ENCODE peak calls at places on chromosome 6, in four cellular contexts. L is NB4, S is mucosa of descending colon, D is AG09309. Q is an unnamed sample.

GRCh38 chr6:131792091-131792496 is 15.7 kb upstream of the ENPP1 start:
- DNase-seq in L (no peak), S (no peak), D (peak; percentile 66), Q (no peak)

GRCh38 chr6:6998194-6998569 is 109.6 kb upstream of the RREB1 start:
- DNase-seq in L (no peak), S (no peak), D (no peak), Q (no peak)

GRCh38 chr6:35152067-35152707 is 11.0 kb upstream of the TCP11 start:
- DNase-seq in L (peak; percentile 73), S (no peak), D (no peak), Q (no peak)

GRCh38 chr6:155782320-155782730 is 326.7 kb upstream of the NOX3 start:
- DNase-seq in L (no peak), S (peak; percentile 60), D (peak; percentile 82), Q (no peak)

GRCh38 chr6:19433101-19433500 is 404.1 kb upstream of the ID4 start:
- DNase-seq in L (no peak), S (no peak), D (no peak), Q (no peak)

GRCh38 chr6:1893470-1894130 is 283.9 kb downstream of the FOXC1 start:
- DNase-seq in L (no peak), S (no peak), D (no peak), Q (peak; percentile 65)

GRCh38 chr6:53347921-53348435 is 772 bp downstream of the ELOVL5 start:
- DNase-seq in L (peak; percentile 88), S (peak; percentile 60), D (no peak), Q (peak; percentile 81)

GRCh38 chr6:106609699-106610098 is 19.6 kb downstream of the RTN4IP1 start:
- DNase-seq in L (peak; percentile 60), S (peak; percentile 36), D (no peak), Q (peak; percentile 37)

GRCh38 chr6:49328051-49328450 is 135.0 kb downstream of the MMUT start:
- DNase-seq in L (no peak), S (no peak), D (no peak), Q (no peak)

GRCh38 chr6:56865081-56865875 is 89.6 kb upstream of the BEND6 start:
- DNase-seq in L (no peak), S (no peak), D (no peak), Q (no peak)

GRCh38 chr6:136566851-136567250 is 16.6 kb upstream of the MAP7 start:
- DNase-seq in L (no peak), S (no peak), D (no peak), Q (no peak)

GRCh38 chr6:128068110-128068460 is 167.2 kb upstream of the THEMIS start:
- DNase-seq in L (no peak), S (no peak), D (no peak), Q (no peak)

GRCh38 chr6:168157272-168158007 is 78.4 kb upstream of the FRMD1 start:
- DNase-seq in L (no peak), S (no peak), D (peak; percentile 82), Q (no peak)

GRCh38 chr6:37988696-37989095 is 169.2 kb downstream of the ZFAND3 start:
- DNase-seq in L (no peak), S (no peak), D (no peak), Q (no peak)

GRCh38 chr6:67112120-67112519 is 1405.1 kb upstream of the EYS start:
- DNase-seq in L (no peak), S (no peak), D (no peak), Q (no peak)

GRCh38 chr6:142155895-142156757 is 9.1 kb downstream of the VTA1 start:
- DNase-seq in L (peak; percentile 32), S (no peak), D (no peak), Q (no peak)

GRCh38 chr6:89313006-89313405 is 2.1 kb downstream of the GABRR2 start:
- DNase-seq in L (no peak), S (no peak), D (peak; percentile 75), Q (no peak)

GRCh38 chr6:110221738-110222137 is 41.5 kb downstream of the CDC40 start:
- DNase-seq in L (no peak), S (no peak), D (peak; percentile 32), Q (no peak)

GRCh38 chr6:86193821-86194220 is 551.1 kb upstream of the SYNCRIP start:
- DNase-seq in L (no peak), S (no peak), D (no peak), Q (no peak)

GRCh38 chr6:129069006-129069405 is 186.1 kb downstream of the LAMA2 start:
- DNase-seq in L (no peak), S (no peak), D (no peak), Q (no peak)

GRCh38 chr6:358847-359246 is 32.7 kb upstream of the IRF4 start:
- DNase-seq in L (no peak), S (no peak), D (no peak), Q (no peak)

GRCh38 chr6:90284745-90285481 is 11.7 kb downstream of the BACH2 start:
- DNase-seq in L (peak; percentile 65), S (peak; percentile 17), D (no peak), Q (no peak)

GRCh38 chr6:148306287-148306686 is 36.4 kb upstream of the SASH1 start:
- DNase-seq in L (no peak), S (no peak), D (no peak), Q (no peak)

GRCh38 chr6:105810105-105810921 is 275.8 kb upstream of the PRDM1 start:
- DNase-seq in L (peak; percentile 98), S (peak; percentile 21), D (peak; percentile 64), Q (no peak)

GRCh38 chr6:53306819-53307347 is 41.9 kb downstream of the ELOVL5 start:
- DNase-seq in L (no peak), S (no peak), D (no peak), Q (no peak)

GRCh38 chr6:116533233-116533957 is 12.1 kb downstream of the TRAPPC3L start:
- DNase-seq in L (peak; percentile 17), S (no peak), D (no peak), Q (no peak)

GRCh38 chr6:37640776-37641395 is 56.8 kb downstream of the MDGA1 start:
- DNase-seq in L (no peak), S (no peak), D (no peak), Q (no peak)

GRCh38 chr6:138250513-138251247 is 32.4 kb upstream of the PBOV1 start:
- DNase-seq in L (no peak), S (no peak), D (peak; percentile 88), Q (no peak)

GRCh38 chr6:114342826-114343781 is at the start of gene HS3ST5:
- DNase-seq in L (no peak), S (peak; percentile 53), D (no peak), Q (peak; percentile 93)

GRCh38 chr6:108260809-108261569 is at the start of gene SNX3:
- DNase-seq in L (peak; percentile 99), S (peak; percentile 95), D (peak; percentile 84), Q (peak; percentile 95)
- TF ChIP-seq CTCF in L (peak; percentile 2), S (no peak), D (no peak), Q (no peak)

GRCh38 chr6:111952821-111953535 is 79.7 kb upstream of the FYN start:
- DNase-seq in L (peak; percentile 38), S (no peak), D (no peak), Q (no peak)
- TF ChIP-seq CTCF in L (no peak), S (no peak), D (no peak), Q (no peak)

GRCh38 chr6:166381381-166381732 is 1.4 kb downstream of the MPC1 start:
- DNase-seq in L (no peak), S (no peak), D (no peak), Q (no peak)
- TF ChIP-seq CTCF in L (no peak), S (no peak), D (no peak), Q (no peak)

GRCh38 chr6:16409531-16410441 is 171.4 kb downstream of the GMPR start:
- DNase-seq in L (peak; percentile 65), S (peak; percentile 75), D (no peak), Q (peak; percentile 69)
- TF ChIP-seq CTCF in L (peak; percentile 81), S (peak; percentile 61), D (peak; percentile 92), Q (peak; percentile 80)

GRCh38 chr6:11311970-11312369 is 79.5 kb upstream of the NEDD9 start:
- DNase-seq in L (no peak), S (no peak), D (no peak), Q (no peak)

GRCh38 chr6:11307226-11307625 is 74.8 kb upstream of the NEDD9 start:
- DNase-seq in L (no peak), S (no peak), D (no peak), Q (no peak)

GRCh38 chr6:11304946-11305345 is 72.5 kb upstream of the NEDD9 start:
- DNase-seq in L (no peak), S (no peak), D (no peak), Q (no peak)

GRCh38 chr6:11313207-11313606 is 80.7 kb upstream of the NEDD9 start:
- DNase-seq in L (no peak), S (no peak), D (no peak), Q (no peak)

DNA sequence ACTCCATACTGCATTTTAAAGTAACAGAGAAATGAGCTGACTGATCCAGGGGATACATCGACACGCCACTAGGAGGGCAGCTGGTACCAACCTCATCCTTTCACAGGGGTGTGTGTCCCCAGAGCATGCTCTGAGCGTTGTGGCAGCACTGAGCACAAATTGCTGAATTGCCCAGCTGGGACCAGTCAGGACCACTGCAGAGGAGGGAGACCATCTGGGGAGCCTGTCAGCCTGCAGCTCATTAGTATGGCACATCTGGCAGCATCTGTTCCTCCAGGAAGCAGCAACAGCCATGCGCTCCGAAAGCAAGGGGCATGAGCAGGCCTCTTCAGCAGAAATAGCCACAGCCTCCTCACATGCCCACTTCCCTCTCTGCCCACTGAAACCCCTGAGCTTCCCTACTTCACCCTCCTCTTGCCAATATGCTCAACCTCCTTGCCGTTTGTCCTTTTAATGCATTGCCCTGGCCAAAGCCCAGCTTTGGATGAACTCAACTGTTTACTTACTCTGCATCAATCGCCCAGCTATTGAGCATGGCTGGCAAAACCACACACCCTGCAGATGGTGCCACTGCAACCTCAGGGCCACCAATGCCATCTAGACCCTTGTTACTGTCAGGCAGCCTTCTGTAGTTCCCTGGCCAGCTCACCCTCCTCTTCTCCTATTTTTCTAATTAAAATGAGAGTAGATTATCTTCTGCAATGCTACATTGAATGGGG is 77.6 kb upstream of the NEDD9 start:
- DNase-seq in L (no peak), S (no peak), D (no peak), Q (peak; percentile 72)
- TF ChIP-seq CTCF in L (no peak), S (no peak), D (no peak), Q (peak; percentile 54)